ENCODE peak calls at places on chromosomes 2 and 18, in six cellular contexts. K is ovary; G is CD8-positive, alpha-beta memory T cell; A is gastrocnemius medialis; E is uterus; W is PC-9. D is an unnamed sample. For H3K4me1, the result is how much of the 10 kb centered on the place peaks cover.

GRCh38 chr2:74391209-74391579 is 11.1 kb upstream of the DCTN1 start:
- DNase-seq in K (no peak), G (no peak), A (no peak), E (no peak), W (no peak), D (no peak)

GRCh38 chr2:46334389-46335345 is 37.5 kb downstream of the EPAS1 start:
- DNase-seq in K (peak), G (no peak), A (no peak), E (peak), W (no peak), D (no peak)

GRCh38 chr2:109318150-109318948 is 189.3 kb downstream of the SH3RF3 start:
- DNase-seq in K (peak), G (no peak), A (peak), E (peak), W (no peak), D (peak)

GRCh38 chr2:167052825-167053224 is 164.5 kb downstream of the XIRP2 start:
- DNase-seq in K (no peak), G (no peak), A (no peak), E (no peak), W (no peak), D (no peak)

GRCh38 chr18:48832961-48833700 is 117.6 kb downstream of the SMAD7 start:
- DNase-seq in K (no peak), G (no peak), A (no peak), E (peak), W (peak), D (no peak)

GRCh38 chr2:241812730-241813079 is 3.7 kb downstream of the NEU4 start:
- DNase-seq in K (no peak), G (no peak), A (no peak), E (no peak), W (no peak), D (peak)

GRCh38 chr2:6977095-6977777 is 60.0 kb downstream of the RNF144A start:
- DNase-seq in K (peak), G (no peak), A (no peak), E (peak), W (no peak), D (no peak)

GRCh38 chr2:210287301-210287700 is 27.7 kb downstream of the MYL1 start:
- DNase-seq in K (no peak), G (no peak), A (no peak), E (no peak), W (no peak), D (no peak)

GRCh38 chr2:18473241-18473841 is 87.1 kb downstream of the RDH14 start:
- DNase-seq in K (no peak), G (no peak), A (no peak), E (peak), W (no peak), D (no peak)

GRCh38 chr2:77813614-77814013 is 291.4 kb upstream of the LRRTM4 start:
- DNase-seq in K (no peak), G (no peak), A (no peak), E (no peak), W (no peak), D (no peak)

GRCh38 chr2:200905618-200906296 is 16.6 kb downstream of the NIF3L1 start:
- DNase-seq in K (peak), G (peak), A (peak), E (peak), W (peak), D (no peak)

GRCh38 chr18:48813833-48814489 is 136.8 kb downstream of the SMAD7 start:
- DNase-seq in K (no peak), G (peak), A (no peak), E (peak), W (no peak), D (peak)

GRCh38 chr2:172467382-172467781 is 40.0 kb downstream of the ITGA6 start:
- DNase-seq in K (no peak), G (no peak), A (no peak), E (no peak), W (no peak), D (no peak)

GRCh38 chr2:1586946-1587840 is 157.1 kb downstream of the PXDN start:
- DNase-seq in K (peak), G (no peak), A (no peak), E (no peak), W (peak), D (no peak)

GRCh38 chr2:215772003-215772402 is 241.3 kb downstream of the MREG start:
- DNase-seq in K (no peak), G (no peak), A (no peak), E (no peak), W (no peak), D (no peak)

GRCh38 chr18:46054956-46055831 is 16.9 kb downstream of the PSTPIP2 start:
- DNase-seq in K (no peak), G (no peak), A (no peak), E (no peak), W (no peak), D (no peak)

GRCh38 chr2:62578837-62579640 is 73.0 kb upstream of the TMEM17 start:
- DNase-seq in K (no peak), G (no peak), A (no peak), E (no peak), W (peak), D (no peak)

GRCh38 chr18:64668563-64668962 is 519.7 kb upstream of the LINC00305 start:
- DNase-seq in K (no peak), G (no peak), A (no peak), E (no peak), W (no peak), D (no peak)

GRCh38 chr2:220104871-220105351 is 477.5 kb downstream of the SLC4A3 start:
- DNase-seq in K (peak), G (no peak), A (no peak), E (no peak), W (peak), D (no peak)

GRCh38 chr2:238796223-238796885 is 51.5 kb upstream of the TWIST2 start:
- DNase-seq in K (no peak), G (no peak), A (no peak), E (no peak), W (no peak), D (no peak)

GRCh38 chr18:40367576-40367975 is 1587.5 kb upstream of the PIK3C3 start:
- DNase-seq in K (no peak), G (no peak), A (no peak), E (no peak), W (no peak), D (no peak)

GRCh38 chr18:8893221-8893620 is 187.9 kb downstream of the MTCL1 start:
- DNase-seq in K (no peak), G (no peak), A (no peak), E (no peak), W (no peak), D (no peak)

GRCh38 chr18:35592298-35592697 is 10.8 kb downstream of the GALNT1 start:
- DNase-seq in K (no peak), G (no peak), A (no peak), E (no peak), W (no peak), D (no peak)

GRCh38 chr18:8685141-8685913 is 20.0 kb upstream of the MTCL1 start:
- DNase-seq in K (no peak), G (no peak), A (no peak), E (no peak), W (no peak), D (no peak)

DNA sequence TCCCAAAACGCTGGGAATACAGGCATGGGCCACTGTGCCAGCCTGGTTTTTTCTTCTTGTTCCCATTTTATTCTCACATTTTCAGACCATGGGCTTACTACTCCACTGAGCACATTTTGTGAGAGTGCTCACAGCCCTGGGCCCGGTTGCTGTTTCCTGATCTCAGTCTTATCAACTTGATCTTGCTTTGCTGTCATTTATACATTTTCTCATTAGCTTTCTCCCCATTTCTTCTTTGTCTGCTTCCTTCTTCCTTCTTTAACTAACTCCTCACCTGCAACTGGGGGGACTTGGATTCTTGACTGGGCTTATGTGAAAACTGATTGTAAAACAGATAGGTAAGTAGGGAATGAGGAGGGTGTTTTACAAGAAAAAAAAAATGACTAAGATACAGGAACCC is 117.3 kb downstream of the PLB1 start:
- DNase-seq in K (no peak), G (no peak), A (no peak), E (no peak), W (peak), D (no peak)
- H3K4me1 ChIP-seq in K (under half), G (half or more), A (under half), E (under half), W (half or more), D (under half)

GRCh38 chr2:173462908-173463840 is 108.5 kb downstream of the CDCA7 start:
- DNase-seq in K (no peak), G (no peak), A (no peak), E (no peak), W (no peak), D (no peak)

GRCh38 chr2:173468394-173468793 is 113.7 kb downstream of the CDCA7 start:
- DNase-seq in K (no peak), G (no peak), A (no peak), E (no peak), W (no peak), D (no peak)

GRCh38 chr2:173472112-173472511 is 117.4 kb downstream of the CDCA7 start:
- DNase-seq in K (no peak), G (no peak), A (no peak), E (no peak), W (no peak), D (no peak)

DNA sequence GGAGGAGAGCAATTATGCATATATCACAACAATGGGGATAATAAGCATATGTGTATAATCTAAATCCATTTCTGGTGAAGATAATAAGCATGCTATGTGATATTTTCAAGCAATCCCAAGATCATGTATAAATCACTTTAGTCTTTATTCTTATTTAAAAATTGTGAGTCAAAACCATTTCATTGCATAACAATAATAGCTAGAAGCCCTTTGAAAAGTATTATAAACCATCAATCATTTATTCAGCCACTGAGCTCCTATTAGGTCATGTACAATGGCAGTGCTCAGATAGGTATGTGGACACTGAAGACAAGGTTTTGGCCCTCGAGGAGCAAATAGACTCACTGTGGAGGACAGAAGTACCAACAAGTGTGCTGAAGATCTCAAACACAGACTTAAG is 113.1 kb downstream of the CDCA7 start:
- DNase-seq in K (no peak), G (no peak), A (no peak), E (no peak), W (no peak), D (no peak)
- H3K4me1 ChIP-seq in K (under half), G (under half), A (under half), E (under half), W (under half), D (under half)

DNA sequence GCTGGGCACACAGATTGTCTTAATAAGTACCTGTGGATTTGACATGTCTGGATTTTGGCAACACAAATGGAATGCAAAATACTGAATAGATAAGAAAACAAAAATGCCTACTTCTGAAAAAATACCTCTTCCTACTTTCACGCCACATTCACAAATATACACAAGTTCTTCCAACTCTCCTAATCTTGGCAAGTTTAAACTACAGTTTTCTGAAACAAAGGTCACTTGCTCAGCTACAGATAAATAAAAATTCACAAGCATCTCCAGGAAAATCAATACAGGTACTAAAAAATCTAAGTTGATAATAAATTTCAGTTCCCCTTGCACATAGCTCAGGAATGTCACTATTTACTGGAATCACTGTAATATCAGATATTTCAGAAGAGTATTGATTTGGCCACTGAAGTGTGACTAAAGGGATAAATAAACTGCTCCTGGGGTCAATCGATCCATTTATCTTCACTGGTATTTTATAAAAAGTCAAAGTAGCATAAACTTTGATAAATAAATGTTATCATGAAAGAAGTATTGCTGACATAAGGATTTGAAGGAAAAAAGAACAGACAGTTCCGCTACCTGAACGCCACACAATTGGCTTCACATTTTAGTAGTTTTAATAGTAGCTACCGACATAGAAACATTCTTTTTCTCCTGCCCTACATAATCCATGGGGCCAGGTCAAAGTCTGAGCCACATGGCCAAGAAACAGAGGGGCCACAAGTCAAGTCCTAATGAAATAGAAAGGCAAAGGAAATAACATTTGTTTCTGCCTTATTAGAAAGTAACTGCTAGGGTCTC is 243.1 kb downstream of the AFF3 start:
- DNase-seq in K (no peak), G (no peak), A (no peak), E (no peak), W (no peak), D (no peak)
- H3K4me1 ChIP-seq in K (under half), G (under half), A (under half), E (under half), W (under half), D (under half)

GRCh38 chr2:86195055-86195807 is at the start of gene IMMT:
- DNase-seq in K (peak), G (peak), A (peak), E (peak), W (peak), D (peak)
- H3K4me1 ChIP-seq in K (under half), G (under half), A (half or more), E (under half), W (under half), D (under half)

GRCh38 chr2:221568299-221568698 is 3.8 kb downstream of the EPHA4 start:
- DNase-seq in K (no peak), G (no peak), A (no peak), E (no peak), W (no peak), D (no peak)

GRCh38 chr2:221569342-221570278 is 2.5 kb downstream of the EPHA4 start:
- DNase-seq in K (no peak), G (no peak), A (no peak), E (no peak), W (no peak), D (no peak)

GRCh38 chr2:221570321-221571107 is 1.6 kb downstream of the EPHA4 start:
- DNase-seq in K (peak), G (no peak), A (no peak), E (peak), W (no peak), D (no peak)

GRCh38 chr2:221567809-221568208 is 4.3 kb downstream of the EPHA4 start:
- DNase-seq in K (no peak), G (no peak), A (no peak), E (no peak), W (no peak), D (no peak)

GRCh38 chr2:221567231-221567760 is 4.8 kb downstream of the EPHA4 start:
- DNase-seq in K (no peak), G (no peak), A (no peak), E (no peak), W (no peak), D (no peak)
- H3K4me1 ChIP-seq in K (under half), G (under half), A (under half), E (under half), W (under half), D (under half)

GRCh38 chr2:181655519-181655918 is 1.4 kb downstream of the CERKL start:
- DNase-seq in K (no peak), G (no peak), A (no peak), E (no peak), W (no peak), D (no peak)
- H3K4me1 ChIP-seq in K (under half), G (under half), A (under half), E (under half), W (under half), D (under half)

GRCh38 chr18:79679552-79680099 is at the start of gene CTDP1:
- DNase-seq in K (peak), G (peak), A (peak), E (peak), W (peak), D (peak)
- H3K4me1 ChIP-seq in K (under half), G (half or more), A (under half), E (under half), W (under half), D (half or more)

DNA sequence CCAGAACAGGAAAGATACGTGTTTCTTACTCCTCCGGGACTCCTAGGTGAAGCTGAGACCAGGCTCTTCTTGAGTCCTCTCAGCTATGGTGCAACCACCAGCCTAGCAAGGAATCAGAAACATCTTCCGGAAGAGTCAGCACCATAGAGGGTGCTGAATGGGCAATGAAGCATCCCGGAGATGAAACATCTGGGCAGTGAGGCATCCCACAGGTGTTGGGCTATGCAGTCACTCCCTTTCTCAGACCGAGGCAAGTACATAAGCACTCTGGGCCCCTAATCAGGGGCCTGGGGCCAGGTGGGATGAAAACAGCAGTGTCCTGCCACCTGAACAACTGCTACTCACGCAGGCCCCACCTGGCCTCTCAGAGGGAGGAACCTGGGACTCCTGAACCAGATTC is 1.4 kb upstream of the CAPN10 start:
- DNase-seq in K (no peak), G (no peak), A (no peak), E (no peak), W (no peak), D (no peak)
- H3K4me1 ChIP-seq in K (under half), G (under half), A (under half), E (under half), W (half or more), D (half or more)

D was measured in tibial nerve.